ENCODE peak calls at places on chromosome 5, in ten cellular contexts. R is sigmoid colon, T is Peyer's patch, K is A549, H is testis, N is breast epithelium, U is HepG2, D is endothelial cell of umbilical vein, J is IMR-90, L is prostate gland. S is an unnamed sample.

GRCh38 chr5:72465601-72466563 is 41.3 kb downstream of the ZNF366 start:
- DNase-seq in R (no peak), K (no peak), U (no peak), L (no peak), J (peak; percentile 75), T (no peak), H (no peak), N (no peak), D (peak; percentile 23), S (no peak)

GRCh38 chr5:11322133-11322532 is 561.1 kb upstream of the DAP start:
- DNase-seq in K (no peak), N (no peak), L (no peak), T (no peak), J (no peak), U (no peak), R (no peak), H (no peak), D (no peak), S (no peak)

GRCh38 chr5:131171276-131171815 is 602 bp downstream of the LYRM7 start:
- DNase-seq in T (no peak), L (no peak), N (no peak), R (no peak), D (no peak), K (no peak), H (peak; percentile 18), U (peak; percentile 27), J (no peak), S (no peak)

GRCh38 chr5:17182494-17182893 is 34.9 kb upstream of the BASP1 start:
- DNase-seq in R (no peak), U (no peak), N (no peak), L (no peak), D (peak; percentile 21), H (no peak), T (no peak), J (peak; percentile 71), K (no peak), S (no peak)

GRCh38 chr5:18067615-18068014 is 433.4 kb downstream of the TAF11L14 start:
- DNase-seq in H (no peak), K (no peak), J (no peak), T (no peak), N (no peak), R (no peak), L (no peak), D (no peak), U (no peak), S (no peak)

GRCh38 chr5:107670927-107671741 is at the start of gene EFNA5:
- DNase-seq in U (no peak), D (peak; percentile 65), K (peak; percentile 17), N (peak; percentile 31), H (peak; percentile 49), L (peak; percentile 20), J (peak; percentile 46), R (peak; percentile 77), T (no peak), S (peak; percentile 27)

GRCh38 chr5:179142434-179143198 is 82.4 kb downstream of the ZNF354C start:
- DNase-seq in N (no peak), U (no peak), T (no peak), D (no peak), R (no peak), J (peak; percentile 87), K (no peak), H (no peak), L (no peak), S (no peak)

GRCh38 chr5:138641547-138642298 is 66.5 kb upstream of the HSPA9 start:
- DNase-seq in H (peak; percentile 77), R (no peak), U (peak; percentile 50), T (peak; percentile 81), D (peak; percentile 64), N (no peak), K (peak; percentile 62), L (peak; percentile 52), J (peak; percentile 60), S (peak; percentile 84)

GRCh38 chr5:148765061-148765460 is 61.4 kb upstream of the ADRB2 start:
- DNase-seq in D (no peak), K (no peak), H (no peak), T (no peak), U (no peak), L (no peak), J (no peak), R (no peak), N (no peak), S (no peak)

GRCh38 chr5:142143878-142144277 is 35.3 kb downstream of the NDFIP1 start:
- DNase-seq in N (no peak), D (peak; percentile 58), L (no peak), R (no peak), J (peak; percentile 58), U (peak; percentile 25), T (no peak), K (peak; percentile 40), H (no peak), S (no peak)

GRCh38 chr5:55033568-55033967 is 9.5 kb downstream of the GZMK start:
- DNase-seq in K (no peak), L (no peak), J (no peak), T (no peak), U (no peak), D (no peak), R (no peak), H (no peak), N (no peak), S (no peak)

GRCh38 chr5:150253416-150254208 is 36.0 kb downstream of the CAMK2A start:
- DNase-seq in K (no peak), U (no peak), J (no peak), L (no peak), T (no peak), D (no peak), H (no peak), R (no peak), N (no peak), S (no peak)

GRCh38 chr5:54171645-54172384 is 138.6 kb downstream of the ARL15 start:
- DNase-seq in D (peak; percentile 78), R (no peak), J (peak; percentile 81), K (no peak), L (no peak), H (no peak), T (no peak), N (no peak), U (no peak), S (no peak)

GRCh38 chr5:120463991-120464626 is at the start of gene PRR16:
- DNase-seq in U (no peak), D (peak; percentile 62), J (peak; percentile 73), T (peak; percentile 55), H (peak; percentile 46), K (peak; percentile 40), L (peak; percentile 42), R (peak; percentile 64), N (no peak), S (peak; percentile 57)
- TF ChIP-seq POLR2A in U (no peak), D (no peak), J (no peak), T (no peak), H (no peak), K (no peak), L (no peak), R (no peak), N (no peak), S (peak; percentile 41)

GRCh38 chr5:153965102-153965645 is 73.5 kb downstream of the FAM114A2 start:
- DNase-seq in N (no peak), L (no peak), D (peak; percentile 52), J (peak; percentile 41), T (peak; percentile 66), K (peak; percentile 83), U (peak; percentile 55), R (peak; percentile 72), H (peak; percentile 64), S (no peak)
- H3K27ac ChIP-seq in N (no peak overlapping the region), L (no peak overlapping the region), D (no peak overlapping the region), J (no peak overlapping the region), T (no peak overlapping the region), K (no peak overlapping the region), U (no peak overlapping the region), R (no peak overlapping the region), H (no peak overlapping the region), S (no peak overlapping the region)

GRCh38 chr5:45694255-45694834 is 1.8 kb downstream of the HCN1 start:
- DNase-seq in U (no peak), L (no peak), D (no peak), K (no peak), H (no peak), T (no peak), J (no peak), R (no peak), N (no peak), S (no peak)

GRCh38 chr5:45695011-45695667 is 1.0 kb downstream of the HCN1 start:
- DNase-seq in D (no peak), U (no peak), J (no peak), K (no peak), N (no peak), H (peak; percentile 18), L (no peak), T (no peak), R (peak; percentile 56), S (no peak)

GRCh38 chr5:45695680-45696093 is 493 bp downstream of the HCN1 start:
- DNase-seq in L (no peak), N (no peak), U (no peak), J (no peak), R (no peak), T (no peak), D (no peak), H (peak; percentile 14), K (no peak), S (no peak)

GRCh38 chr5:45697211-45697610 is 1.0 kb upstream of the HCN1 start:
- DNase-seq in N (no peak), U (no peak), K (no peak), L (no peak), D (no peak), R (no peak), J (no peak), T (no peak), H (no peak), S (no peak)

GRCh38 chr5:45696206-45696836 is at the start of gene HCN1:
- DNase-seq in K (peak; percentile 23), D (peak; percentile 73), H (peak; percentile 88), T (peak; percentile 73), N (peak; percentile 36), R (peak; percentile 76), U (peak; percentile 17), L (peak; percentile 18), J (peak; percentile 32), S (peak; percentile 59)
- H3K4me3 ChIP-seq in K (peak within 1 kb of the TSS; percentile 38), D (no peak within 1 kb of the TSS), H (peak within 1 kb of the TSS; percentile 55), T (peak within 1 kb of the TSS; percentile 46), N (peak within 1 kb of the TSS; percentile 63), R (peak within 1 kb of the TSS; percentile 42), U (no peak within 1 kb of the TSS), L (no peak within 1 kb of the TSS), J (no peak within 1 kb of the TSS), S (peak within 1 kb of the TSS; percentile 20)

GRCh38 chr5:12683249-12683648 is 779.0 kb upstream of the CTNND2 start:
- DNase-seq in J (no peak), T (no peak), K (no peak), N (no peak), L (no peak), H (no peak), U (no peak), R (no peak), D (no peak), S (no peak)
- TF ChIP-seq POLR2A in J (no peak), T (no peak), K (no peak), N (no peak), L (no peak), H (no peak), U (no peak), R (no peak), D (no peak), S (no peak)

DNA sequence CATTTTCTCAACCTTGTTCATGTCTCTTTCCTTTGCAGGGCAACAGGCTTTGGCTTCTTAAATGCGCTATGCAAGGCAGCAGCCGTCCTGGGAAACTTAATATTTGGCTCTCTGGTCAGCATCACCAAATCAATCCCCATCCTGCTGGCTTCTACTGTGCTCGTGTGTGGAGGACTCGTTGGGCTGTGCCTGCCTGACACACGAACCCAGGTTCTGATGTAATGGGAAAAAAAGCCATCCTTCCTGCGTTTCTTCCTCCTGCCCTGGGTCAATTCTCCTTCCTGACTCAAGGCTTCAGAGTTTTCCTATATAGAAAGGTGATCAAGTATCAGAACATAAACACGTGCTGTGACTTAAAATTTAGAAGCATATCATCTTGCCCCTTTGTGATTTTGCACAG is 77.8 kb upstream of the IQGAP2 start:
- DNase-seq in N (no peak), D (no peak), R (no peak), K (no peak), U (no peak), H (no peak), T (no peak), J (no peak), L (no peak), S (no peak)
- H3K27ac ChIP-seq in N (no peak overlapping the region), D (no peak overlapping the region), R (no peak overlapping the region), K (no peak overlapping the region), U (no peak overlapping the region), H (no peak overlapping the region), T (peak overlapping the region; percentile 66), J (no peak overlapping the region), L (no peak overlapping the region), S (no peak overlapping the region)

S was measured in heart left ventricle.